ENCODE peak calls at places on chromosomes 5 and 9, in four cellular contexts. One of them, this sample, is unnamed.

GRCh38 chr5:68661237-68661636 is 432.6 kb upstream of the SLC30A5 start:
- DNase-seq in HepG2: peak
- DNase-seq in tibial artery: no peak
- DNase-seq in CD8-positive, alpha-beta T cell: no peak
- DNase-seq in this sample: peak

GRCh38 chr9:35508069-35508468 is 18.2 kb downstream of the RUSC2 start:
- DNase-seq in CD8-positive, alpha-beta T cell: no peak
- DNase-seq in HepG2: no peak
- DNase-seq in tibial artery: no peak
- DNase-seq in this sample: no peak

GRCh38 chr5:163912023-163912422 is 406.6 kb downstream of the MAT2B start:
- DNase-seq in HepG2: no peak
- DNase-seq in tibial artery: no peak
- DNase-seq in CD8-positive, alpha-beta T cell: no peak
- DNase-seq in this sample: no peak

GRCh38 chr5:101878190-101878589 is 417.9 kb downstream of the SLCO4C1 start:
- DNase-seq in HepG2: no peak
- DNase-seq in tibial artery: no peak
- DNase-seq in CD8-positive, alpha-beta T cell: no peak
- DNase-seq in this sample: no peak

GRCh38 chr9:94808926-94809700 is 82.6 kb downstream of the AOPEP start:
- DNase-seq in HepG2: no peak
- DNase-seq in tibial artery: no peak
- DNase-seq in CD8-positive, alpha-beta T cell: no peak
- DNase-seq in this sample: no peak

GRCh38 chr9:28821240-28821639 is 1248.0 kb upstream of the C9orf72 start:
- DNase-seq in tibial artery: no peak
- DNase-seq in HepG2: no peak
- DNase-seq in CD8-positive, alpha-beta T cell: no peak
- DNase-seq in this sample: no peak

GRCh38 chr5:177605078-177605477 is 5.1 kb downstream of the B4GALT7 start:
- DNase-seq in tibial artery: no peak
- DNase-seq in HepG2: no peak
- DNase-seq in CD8-positive, alpha-beta T cell: no peak
- DNase-seq in this sample: no peak

GRCh38 chr9:136244116-136244775 is 1.4 kb downstream of the QSOX2 start:
- DNase-seq in HepG2: peak
- DNase-seq in tibial artery: no peak
- DNase-seq in CD8-positive, alpha-beta T cell: peak
- DNase-seq in this sample: no peak

GRCh38 chr9:20683351-20684034 is 566 bp upstream of the FOCAD start:
- DNase-seq in tibial artery: peak
- DNase-seq in CD8-positive, alpha-beta T cell: peak
- DNase-seq in HepG2: peak
- DNase-seq in this sample: peak

DNA sequence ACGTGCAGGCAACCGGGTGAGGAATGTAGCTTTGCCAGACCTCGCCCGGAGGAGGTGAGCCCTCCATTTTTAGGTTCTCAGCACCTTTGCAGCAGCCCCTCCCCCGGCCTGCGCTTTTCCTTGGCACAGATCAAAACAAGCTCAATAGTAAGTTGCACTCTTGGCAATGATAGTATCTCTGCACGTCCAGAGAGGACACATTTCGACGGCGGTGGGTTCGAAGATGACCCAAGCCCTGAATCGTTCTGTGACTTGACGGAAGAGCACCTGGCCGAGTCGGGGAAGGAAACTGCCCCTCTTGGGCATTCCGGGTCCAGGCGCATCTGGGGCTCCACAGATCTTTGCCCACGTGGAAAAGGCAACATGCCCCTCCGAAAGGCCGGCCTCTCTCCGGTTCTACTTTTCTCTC is 904 bp downstream of the GDNF start:
- DNase-seq in CD8-positive, alpha-beta T cell: no peak
- DNase-seq in tibial artery: no peak
- DNase-seq in HepG2: no peak
- DNase-seq in this sample: no peak
- H3K4me3 ChIP-seq in CD8-positive, alpha-beta T cell: no peak
- H3K4me3 ChIP-seq in tibial artery: no peak
- H3K4me3 ChIP-seq in HepG2: no peak
- H3K4me3 ChIP-seq in this sample: peak

GRCh38 chr5:172868924-172869565 is 35.0 kb downstream of the ERGIC1 start:
- DNase-seq in tibial artery: peak
- DNase-seq in HepG2: peak
- DNase-seq in CD8-positive, alpha-beta T cell: no peak
- DNase-seq in this sample: peak
- TF ChIP-seq CTCF in tibial artery: peak
- TF ChIP-seq CTCF in HepG2: peak
- TF ChIP-seq CTCF in CD8-positive, alpha-beta T cell: no peak
- TF ChIP-seq CTCF in this sample: peak

DNA sequence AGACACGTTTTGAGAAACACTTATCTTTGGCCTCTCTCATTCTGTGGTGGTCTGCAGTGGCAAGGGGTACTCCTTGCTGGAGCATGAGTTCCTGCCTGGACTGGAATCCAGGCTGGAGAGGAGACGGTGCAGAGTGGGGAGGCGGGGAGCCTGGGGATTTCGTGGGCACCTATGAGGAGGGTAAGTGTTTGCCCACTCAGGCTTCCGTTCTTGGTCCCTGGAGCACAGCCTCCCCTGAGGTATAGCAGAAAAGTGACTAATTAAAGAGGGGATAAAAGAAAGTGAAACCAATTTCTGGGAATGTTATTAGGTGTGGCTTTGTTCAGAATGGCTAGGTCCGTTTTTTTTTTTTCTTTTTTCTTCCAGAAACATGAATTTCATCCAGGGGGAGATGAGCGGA is 90.8 kb downstream of the ARHGAP26 start:
- DNase-seq in CD8-positive, alpha-beta T cell: no peak
- DNase-seq in HepG2: no peak
- DNase-seq in tibial artery: no peak
- DNase-seq in this sample: no peak
- H3K4me3 ChIP-seq in CD8-positive, alpha-beta T cell: no peak
- H3K4me3 ChIP-seq in HepG2: no peak
- H3K4me3 ChIP-seq in tibial artery: no peak
- H3K4me3 ChIP-seq in this sample: no peak

GRCh38 chr5:763998-764781 is 20.3 kb downstream of the ZDHHC11B start:
- DNase-seq in CD8-positive, alpha-beta T cell: no peak
- DNase-seq in HepG2: no peak
- DNase-seq in tibial artery: no peak
- DNase-seq in this sample: no peak

GRCh38 chr5:761854-762685 is 22.5 kb downstream of the ZDHHC11B start:
- DNase-seq in HepG2: no peak
- DNase-seq in CD8-positive, alpha-beta T cell: no peak
- DNase-seq in tibial artery: no peak
- DNase-seq in this sample: no peak

GRCh38 chr5:765948-766631 is 18.4 kb downstream of the ZDHHC11B start:
- DNase-seq in tibial artery: no peak
- DNase-seq in CD8-positive, alpha-beta T cell: no peak
- DNase-seq in HepG2: no peak
- DNase-seq in this sample: no peak

GRCh38 chr5:763397-763796 is 21.1 kb downstream of the ZDHHC11B start:
- DNase-seq in CD8-positive, alpha-beta T cell: no peak
- DNase-seq in HepG2: no peak
- DNase-seq in tibial artery: no peak
- DNase-seq in this sample: no peak

GRCh38 chr5:766666-767431 is 17.7 kb downstream of the ZDHHC11B start:
- DNase-seq in tibial artery: no peak
- DNase-seq in CD8-positive, alpha-beta T cell: no peak
- DNase-seq in HepG2: no peak
- DNase-seq in this sample: no peak
- TF ChIP-seq CTCF in tibial artery: no peak
- TF ChIP-seq CTCF in CD8-positive, alpha-beta T cell: no peak
- TF ChIP-seq CTCF in HepG2: no peak
- TF ChIP-seq CTCF in this sample: no peak

GRCh38 chr9:128097156-128098016 is 29.4 kb downstream of the SLC25A25 start:
- DNase-seq in CD8-positive, alpha-beta T cell: no peak
- DNase-seq in HepG2: no peak
- DNase-seq in tibial artery: no peak
- DNase-seq in this sample: no peak
- H3K4me3 ChIP-seq in CD8-positive, alpha-beta T cell: no peak
- H3K4me3 ChIP-seq in HepG2: peak
- H3K4me3 ChIP-seq in tibial artery: peak
- H3K4me3 ChIP-seq in this sample: peak

GRCh38 chr9:77291714-77292113 is 114.4 kb downstream of the VPS13A start:
- DNase-seq in HepG2: peak
- DNase-seq in CD8-positive, alpha-beta T cell: no peak
- DNase-seq in tibial artery: no peak
- DNase-seq in this sample: peak
- TF ChIP-seq CTCF in HepG2: peak
- TF ChIP-seq CTCF in CD8-positive, alpha-beta T cell: no peak
- TF ChIP-seq CTCF in tibial artery: no peak
- TF ChIP-seq CTCF in this sample: peak

DNA sequence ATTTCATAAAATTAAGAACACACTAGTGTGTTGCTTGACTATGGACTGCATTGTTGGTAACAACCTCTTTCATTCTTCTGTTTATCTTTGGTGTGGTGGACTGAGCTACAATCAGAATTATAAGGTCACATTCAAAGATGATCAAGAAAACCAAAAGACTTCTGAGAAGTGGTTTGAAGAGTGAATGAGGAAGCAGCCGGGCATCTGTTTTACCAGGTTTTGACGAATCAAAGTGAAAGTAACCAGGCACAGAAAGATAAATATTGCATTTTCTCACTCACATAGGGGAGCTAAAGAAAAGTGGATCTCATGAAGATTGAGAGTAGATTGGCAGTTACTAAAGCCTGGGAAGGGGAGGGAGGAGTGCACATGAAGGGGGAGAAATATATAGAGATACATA is 589.1 kb downstream of the ZNF608 start:
- DNase-seq in tibial artery: no peak
- DNase-seq in HepG2: no peak
- DNase-seq in CD8-positive, alpha-beta T cell: no peak
- DNase-seq in this sample: no peak
- H3K4me3 ChIP-seq in tibial artery: no peak
- H3K4me3 ChIP-seq in HepG2: peak
- H3K4me3 ChIP-seq in CD8-positive, alpha-beta T cell: no peak
- H3K4me3 ChIP-seq in this sample: no peak